ENCODE peak calls at places on chromosomes 2 and 18, in nine cellular contexts. S is globus pallidus; P is H54; N is A172; H is T follicular helper cell; B is cerebellar cortex; E is Ammon's horn; G is stimulated activated CD4-positive, alpha-beta T cell treated with anti-CD3 and anti-CD28 coated beads, Interleukin-1b, Interleukin-23, amount 100 ng/mL, for 1 hour; D is HEK293T. M is an unnamed sample.

GRCh38 chr2:22855761-22856184 is 529.2 kb upstream of the KLHL29 start:
- DNase-seq in S (peak), P (no peak), N (no peak), H (no peak), B (no peak), E (peak), G (no peak), D (no peak), M (no peak)

GRCh38 chr2:215784371-215784783 is 229.0 kb downstream of the MREG start:
- DNase-seq in S (no peak), P (no peak), N (peak), H (no peak), B (no peak), E (no peak), G (no peak), D (no peak), M (no peak)

GRCh38 chr2:137252934-137253333 is 487.6 kb downstream of the THSD7B start:
- DNase-seq in S (no peak), P (no peak), N (no peak), H (no peak), B (no peak), E (no peak), G (no peak), D (no peak), M (no peak)

GRCh38 chr2:212170382-212170781 is 368.2 kb downstream of the ERBB4 start:
- DNase-seq in S (no peak), P (no peak), N (no peak), H (no peak), B (no peak), E (no peak), G (no peak), D (no peak), M (no peak)

GRCh38 chr2:65193446-65193845 is 34.2 kb upstream of the ACTR2 start:
- DNase-seq in S (no peak), P (no peak), N (no peak), H (no peak), B (no peak), E (no peak), G (no peak), D (no peak), M (no peak)

GRCh38 chr2:27091746-27092695 is 5.4 kb downstream of the KHK start:
- DNase-seq in S (no peak), P (no peak), N (no peak), H (no peak), B (no peak), E (no peak), G (no peak), D (no peak), M (no peak)

GRCh38 chr2:152573168-152573567 is 144.1 kb downstream of the PRPF40A start:
- DNase-seq in S (peak), P (no peak), N (peak), H (no peak), B (no peak), E (peak), G (no peak), D (no peak), M (peak)

GRCh38 chr18:73880387-73880786 is 267.2 kb downstream of the FBXO15 start:
- DNase-seq in S (no peak), P (no peak), N (no peak), H (no peak), B (no peak), E (no peak), G (no peak), D (no peak), M (no peak)

GRCh38 chr2:45261746-45262145 is 252.5 kb upstream of the SIX2 start:
- DNase-seq in S (no peak), P (no peak), N (no peak), H (no peak), B (no peak), E (no peak), G (no peak), D (no peak), M (no peak)